ENCODE peak calls at places on chromosomes 16 and 17, in five cellular contexts. One of them, this sample, is unnamed.

GRCh38 chr16:27924411-27925118 is 138.9 kb downstream of the GSG1L start:
- DNase-seq in activated CD4-positive, alpha-beta T cell treated with anti-CD3 and anti-CD28 coated beads for 1 hour: no peak
- DNase-seq in AML-193: no peak
- DNase-seq in anterior cingulate cortex: no peak
- DNase-seq in left lobe of liver: no peak
- DNase-seq in this sample: no peak

GRCh38 chr16:85651822-85652430 is 36.8 kb downstream of the GINS2 start:
- DNase-seq in activated CD4-positive, alpha-beta T cell treated with anti-CD3 and anti-CD28 coated beads for 1 hour: no peak
- DNase-seq in AML-193: no peak
- DNase-seq in anterior cingulate cortex: no peak
- DNase-seq in left lobe of liver: no peak
- DNase-seq in this sample: no peak

GRCh38 chr16:55496509-55497145 is 12.2 kb upstream of the LPCAT2 start:
- DNase-seq in activated CD4-positive, alpha-beta T cell treated with anti-CD3 and anti-CD28 coated beads for 1 hour: no peak
- DNase-seq in AML-193: no peak
- DNase-seq in anterior cingulate cortex: no peak
- DNase-seq in left lobe of liver: no peak
- DNase-seq in this sample: no peak

GRCh38 chr16:15401972-15402371 is 6.4 kb downstream of the MPV17L start:
- DNase-seq in activated CD4-positive, alpha-beta T cell treated with anti-CD3 and anti-CD28 coated beads for 1 hour: no peak
- DNase-seq in AML-193: no peak
- DNase-seq in anterior cingulate cortex: no peak
- DNase-seq in left lobe of liver: no peak
- DNase-seq in this sample: no peak

GRCh38 chr17:35726609-35727460 is 4.6 kb upstream of the RASL10B start:
- DNase-seq in activated CD4-positive, alpha-beta T cell treated with anti-CD3 and anti-CD28 coated beads for 1 hour: no peak
- DNase-seq in AML-193: no peak
- DNase-seq in anterior cingulate cortex: no peak
- DNase-seq in left lobe of liver: no peak
- DNase-seq in this sample: no peak

GRCh38 chr16:49000594-49000993 is 281.0 kb downstream of the CBLN1 start:
- DNase-seq in activated CD4-positive, alpha-beta T cell treated with anti-CD3 and anti-CD28 coated beads for 1 hour: no peak
- DNase-seq in AML-193: no peak
- DNase-seq in anterior cingulate cortex: no peak
- DNase-seq in left lobe of liver: no peak
- DNase-seq in this sample: no peak

GRCh38 chr17:76376318-76377133 is 7.9 kb upstream of the SPHK1 start:
- DNase-seq in activated CD4-positive, alpha-beta T cell treated with anti-CD3 and anti-CD28 coated beads for 1 hour: no peak
- DNase-seq in AML-193: no peak
- DNase-seq in anterior cingulate cortex: no peak
- DNase-seq in left lobe of liver: no peak
- DNase-seq in this sample: no peak

GRCh38 chr16:27217256-27217655 is 13.9 kb downstream of the KDM8 start:
- DNase-seq in activated CD4-positive, alpha-beta T cell treated with anti-CD3 and anti-CD28 coated beads for 1 hour: no peak
- DNase-seq in AML-193: no peak
- DNase-seq in anterior cingulate cortex: no peak
- DNase-seq in left lobe of liver: no peak
- DNase-seq in this sample: no peak

GRCh38 chr17:12928736-12929135 is 89.1 kb downstream of the ELAC2 start:
- DNase-seq in activated CD4-positive, alpha-beta T cell treated with anti-CD3 and anti-CD28 coated beads for 1 hour: no peak
- DNase-seq in AML-193: no peak
- DNase-seq in anterior cingulate cortex: no peak
- DNase-seq in left lobe of liver: peak; percentile 48
- DNase-seq in this sample: no peak

GRCh38 chr16:1152651-1153259 is at the start of gene CACNA1H:
- DNase-seq in activated CD4-positive, alpha-beta T cell treated with anti-CD3 and anti-CD28 coated beads for 1 hour: peak; percentile 51
- DNase-seq in AML-193: no peak
- DNase-seq in anterior cingulate cortex: no peak
- DNase-seq in left lobe of liver: no peak
- DNase-seq in this sample: no peak

GRCh38 chr16:1113889-1114526 is 18.0 kb upstream of the C1QTNF8 start:
- DNase-seq in activated CD4-positive, alpha-beta T cell treated with anti-CD3 and anti-CD28 coated beads for 1 hour: no peak
- DNase-seq in AML-193: no peak
- DNase-seq in anterior cingulate cortex: no peak
- DNase-seq in left lobe of liver: no peak
- DNase-seq in this sample: no peak

GRCh38 chr17:81417879-81418709 is 22.8 kb downstream of the BAHCC1 start:
- DNase-seq in activated CD4-positive, alpha-beta T cell treated with anti-CD3 and anti-CD28 coated beads for 1 hour: no peak
- DNase-seq in AML-193: no peak
- DNase-seq in anterior cingulate cortex: no peak
- DNase-seq in left lobe of liver: no peak
- DNase-seq in this sample: no peak

GRCh38 chr17:44137891-44138709 is 3.6 kb upstream of the HROB start:
- DNase-seq in activated CD4-positive, alpha-beta T cell treated with anti-CD3 and anti-CD28 coated beads for 1 hour: peak; percentile 42
- DNase-seq in AML-193: peak; percentile 41
- DNase-seq in anterior cingulate cortex: no peak
- DNase-seq in left lobe of liver: no peak
- DNase-seq in this sample: no peak

GRCh38 chr17:42097691-42098661 is at the start of gene ZNF385C:
- DNase-seq in activated CD4-positive, alpha-beta T cell treated with anti-CD3 and anti-CD28 coated beads for 1 hour: peak; percentile 35
- DNase-seq in AML-193: no peak
- DNase-seq in anterior cingulate cortex: no peak
- DNase-seq in left lobe of liver: no peak
- DNase-seq in this sample: no peak

GRCh38 chr17:67696853-67697505 is 20.8 kb upstream of the NOL11 start:
- DNase-seq in activated CD4-positive, alpha-beta T cell treated with anti-CD3 and anti-CD28 coated beads for 1 hour: no peak
- DNase-seq in AML-193: no peak
- DNase-seq in anterior cingulate cortex: no peak
- DNase-seq in left lobe of liver: no peak
- DNase-seq in this sample: no peak

GRCh38 chr16:88014201-88014781 is 63.1 kb downstream of the BANP start:
- DNase-seq in activated CD4-positive, alpha-beta T cell treated with anti-CD3 and anti-CD28 coated beads for 1 hour: no peak
- DNase-seq in AML-193: no peak
- DNase-seq in anterior cingulate cortex: no peak
- DNase-seq in left lobe of liver: no peak
- DNase-seq in this sample: no peak

GRCh38 chr17:80870401-80870800 is 121.2 kb upstream of the CHMP6 start:
- DNase-seq in activated CD4-positive, alpha-beta T cell treated with anti-CD3 and anti-CD28 coated beads for 1 hour: no peak
- DNase-seq in AML-193: no peak
- DNase-seq in anterior cingulate cortex: no peak
- DNase-seq in left lobe of liver: no peak
- DNase-seq in this sample: no peak

GRCh38 chr16:24748242-24748641 is 18.8 kb downstream of the TNRC6A start:
- DNase-seq in activated CD4-positive, alpha-beta T cell treated with anti-CD3 and anti-CD28 coated beads for 1 hour: no peak
- DNase-seq in AML-193: peak; percentile 81
- DNase-seq in anterior cingulate cortex: no peak
- DNase-seq in left lobe of liver: no peak
- DNase-seq in this sample: no peak

GRCh38 chr16:86892509-86892908 is 314.2 kb downstream of the FOXL1 start:
- DNase-seq in activated CD4-positive, alpha-beta T cell treated with anti-CD3 and anti-CD28 coated beads for 1 hour: no peak
- DNase-seq in AML-193: no peak
- DNase-seq in anterior cingulate cortex: no peak
- DNase-seq in left lobe of liver: no peak
- DNase-seq in this sample: no peak

GRCh38 chr16:88382491-88383400 is at the start of gene ZNF469:
- DNase-seq in activated CD4-positive, alpha-beta T cell treated with anti-CD3 and anti-CD28 coated beads for 1 hour: no peak
- DNase-seq in AML-193: no peak
- DNase-seq in anterior cingulate cortex: no peak
- DNase-seq in left lobe of liver: no peak
- DNase-seq in this sample: no peak

GRCh38 chr16:49503242-49504022 is 129.8 kb downstream of the C16orf78 start:
- DNase-seq in activated CD4-positive, alpha-beta T cell treated with anti-CD3 and anti-CD28 coated beads for 1 hour: no peak
- DNase-seq in AML-193: no peak
- DNase-seq in anterior cingulate cortex: no peak
- DNase-seq in left lobe of liver: peak; percentile 51
- DNase-seq in this sample: peak; percentile 63

GRCh38 chr17:82390860-82391435 is 19.4 kb downstream of the UTS2R start:
- DNase-seq in activated CD4-positive, alpha-beta T cell treated with anti-CD3 and anti-CD28 coated beads for 1 hour: no peak
- DNase-seq in AML-193: no peak
- DNase-seq in anterior cingulate cortex: no peak
- DNase-seq in left lobe of liver: no peak
- DNase-seq in this sample: no peak

GRCh38 chr16:85401370-85401916 is 211.7 kb upstream of the GSE1 start:
- DNase-seq in activated CD4-positive, alpha-beta T cell treated with anti-CD3 and anti-CD28 coated beads for 1 hour: no peak
- DNase-seq in AML-193: no peak
- DNase-seq in anterior cingulate cortex: no peak
- DNase-seq in left lobe of liver: peak; percentile 33
- DNase-seq in this sample: no peak

GRCh38 chr17:14133104-14133503 is 63.8 kb downstream of the COX10 start:
- DNase-seq in activated CD4-positive, alpha-beta T cell treated with anti-CD3 and anti-CD28 coated beads for 1 hour: no peak
- DNase-seq in AML-193: no peak
- DNase-seq in anterior cingulate cortex: no peak
- DNase-seq in left lobe of liver: no peak
- DNase-seq in this sample: no peak

GRCh38 chr16:7137560-7138330 is 194.9 kb upstream of the RBFOX1 start:
- DNase-seq in activated CD4-positive, alpha-beta T cell treated with anti-CD3 and anti-CD28 coated beads for 1 hour: no peak
- DNase-seq in AML-193: no peak
- DNase-seq in anterior cingulate cortex: no peak
- DNase-seq in left lobe of liver: no peak
- DNase-seq in this sample: no peak

GRCh38 chr17:37841232-37841631 is 83.0 kb upstream of the TBC1D3K start:
- DNase-seq in activated CD4-positive, alpha-beta T cell treated with anti-CD3 and anti-CD28 coated beads for 1 hour: no peak
- DNase-seq in AML-193: no peak
- DNase-seq in anterior cingulate cortex: no peak
- DNase-seq in left lobe of liver: no peak
- DNase-seq in this sample: no peak

GRCh38 chr17:83179378-83179777 is 100.0 kb downstream of the METRNL start:
- DNase-seq in activated CD4-positive, alpha-beta T cell treated with anti-CD3 and anti-CD28 coated beads for 1 hour: no peak
- DNase-seq in AML-193: no peak
- DNase-seq in anterior cingulate cortex: no peak
- DNase-seq in left lobe of liver: no peak
- DNase-seq in this sample: no peak

GRCh38 chr16:49924078-49924477 is 68.2 kb upstream of the ZNF423 start:
- DNase-seq in activated CD4-positive, alpha-beta T cell treated with anti-CD3 and anti-CD28 coated beads for 1 hour: no peak
- DNase-seq in AML-193: no peak
- DNase-seq in anterior cingulate cortex: no peak
- DNase-seq in left lobe of liver: no peak
- DNase-seq in this sample: no peak

GRCh38 chr16:73228649-73229048 is 180.7 kb upstream of the ZFHX3 start:
- DNase-seq in activated CD4-positive, alpha-beta T cell treated with anti-CD3 and anti-CD28 coated beads for 1 hour: no peak
- DNase-seq in AML-193: no peak
- DNase-seq in anterior cingulate cortex: no peak
- DNase-seq in left lobe of liver: no peak
- DNase-seq in this sample: no peak

GRCh38 chr16:70650216-70650615 is 3.9 kb downstream of the IL34 start:
- DNase-seq in activated CD4-positive, alpha-beta T cell treated with anti-CD3 and anti-CD28 coated beads for 1 hour: no peak
- DNase-seq in AML-193: no peak
- DNase-seq in anterior cingulate cortex: no peak
- DNase-seq in left lobe of liver: no peak
- DNase-seq in this sample: no peak

GRCh38 chr16:87076950-87077749 is 240.0 kb downstream of the C16orf95 start:
- DNase-seq in activated CD4-positive, alpha-beta T cell treated with anti-CD3 and anti-CD28 coated beads for 1 hour: no peak
- DNase-seq in AML-193: peak; percentile 62
- DNase-seq in anterior cingulate cortex: no peak
- DNase-seq in left lobe of liver: peak; percentile 56
- DNase-seq in this sample: no peak

GRCh38 chr17:17121162-17121561 is 78.9 kb downstream of the MPRIP start:
- DNase-seq in activated CD4-positive, alpha-beta T cell treated with anti-CD3 and anti-CD28 coated beads for 1 hour: no peak
- DNase-seq in AML-193: no peak
- DNase-seq in anterior cingulate cortex: no peak
- DNase-seq in left lobe of liver: no peak
- DNase-seq in this sample: no peak

This sample was measured in KG1.